ENCODE peak calls at places on chromosomes 7 and 10, in four cellular contexts. J is activated CD4-positive, alpha-beta T cell treated with anti-CD3 and anti-CD28 coated beads, Interleukin-2, amount 50 U/mL, for 1 hour; V is epithelial cell of esophagus; C is HFFc6. X is an unnamed sample.
A peak's percentile ranks its signal among the peaks of the same experiment; 100 is the strongest.

GRCh38 chr7:1611708-1612241 is 41.9 kb upstream of the PSMG3 start:
- DNase-seq in C (peak; percentile 77), J (no peak), V (peak; percentile 6), X (peak; percentile 63)

GRCh38 chr7:1242601-1243289 is 10.1 kb downstream of the UNCX start:
- DNase-seq in J (no peak), C (no peak), V (no peak), X (no peak)

GRCh38 chr10:77505431-77506334 is 131.9 kb downstream of the KCNMA1 start:
- DNase-seq in J (no peak), C (peak; percentile 96), V (peak; percentile 81), X (peak; percentile 91)

GRCh38 chr7:20509892-20510645 is 105.4 kb upstream of the ABCB5 start:
- DNase-seq in V (no peak), J (no peak), C (no peak), X (no peak)

GRCh38 chr7:107981466-107981865 is 21.5 kb downstream of the LAMB1 start:
- DNase-seq in C (no peak), V (no peak), J (no peak), X (no peak)

GRCh38 chr10:43395571-43396060 is 13.4 kb downstream of the HNRNPF start:
- DNase-seq in J (peak; percentile 25), C (no peak), V (no peak), X (no peak)

GRCh38 chr7:46285856-46286255 is 364.8 kb upstream of the IGFBP3 start:
- DNase-seq in J (no peak), V (peak; percentile 34), C (no peak), X (peak; percentile 35)

GRCh38 chr7:86904949-86905834 is 154.3 kb downstream of the ELAPOR2 start:
- DNase-seq in J (no peak), C (peak; percentile 16), V (peak; percentile 39), X (peak; percentile 4)

GRCh38 chr7:131648491-131648890 is 92.1 kb upstream of the PODXL start:
- DNase-seq in V (no peak), C (no peak), J (no peak), X (no peak)

GRCh38 chr7:2593036-2593727 is 34.4 kb downstream of the IQCE start:
- DNase-seq in J (no peak), C (no peak), V (no peak), X (no peak)

GRCh38 chr10:63527401-63527800 is 6.2 kb downstream of the REEP3 start:
- DNase-seq in V (no peak), C (no peak), J (no peak), X (no peak)

GRCh38 chr10:24552346-24553016 is 171.2 kb downstream of the ARHGAP21 start:
- DNase-seq in V (peak; percentile 94), J (peak; percentile 6), C (no peak), X (peak; percentile 67)

X was measured in mammary epithelial cell.